ENCODE peak calls at places on chromosomes 11 and 22, in five cellular contexts. D, P, J, Q and E are unnamed samples.

GRCh38 chr11:102451693-102452460 is 688 bp downstream of the TMEM123 start:
- DNase-seq in D (peak; percentile 66), J (peak; percentile 84), P (peak; percentile 28), Q (peak; percentile 81), E (peak; percentile 75)

GRCh38 chr11:61609000-61609969 is 28.4 kb upstream of the SYT7 start:
- DNase-seq in J (no peak), D (no peak), Q (no peak), P (no peak), E (no peak)

GRCh38 chr22:42511401-42511891 is 8.2 kb downstream of the RRP7A start:
- DNase-seq in D (no peak), Q (no peak), J (no peak), P (no peak), E (no peak)

GRCh38 chr11:10540546-10540914 is 457 bp downstream of the RNF141 start:
- DNase-seq in J (peak; percentile 77), Q (no peak), D (no peak), P (peak; percentile 18), E (no peak)

GRCh38 chr22:46046299-46046685 is 69.3 kb upstream of the WNT7B start:
- DNase-seq in J (peak; percentile 51), P (no peak), Q (no peak), D (no peak), E (no peak)

GRCh38 chr11:78790784-78791183 is 216.1 kb upstream of the NARS2 start:
- DNase-seq in J (no peak), Q (no peak), P (no peak), D (no peak), E (no peak)

GRCh38 chr11:35474677-35475076 is 50.7 kb downstream of the PAMR1 start:
- DNase-seq in Q (no peak), P (no peak), J (no peak), D (no peak), E (no peak)

GRCh38 chr22:47297261-47298016 is 535.0 kb downstream of the TBC1D22A start:
- DNase-seq in Q (no peak), D (no peak), J (no peak), P (no peak), E (peak; percentile 8)

GRCh38 chr11:61863548-61864081 is 27.7 kb downstream of the FADS3 start:
- DNase-seq in Q (no peak), P (no peak), J (no peak), D (no peak), E (no peak)

GRCh38 chr11:3167143-3168119 is 2.3 kb upstream of the OSBPL5 start:
- DNase-seq in P (no peak), D (no peak), J (peak; percentile 42), Q (no peak), E (no peak)

GRCh38 chr11:76560219-76560618 is 110.3 kb downstream of the LRRC32 start:
- DNase-seq in Q (no peak), J (no peak), D (no peak), P (no peak), E (no peak)

GRCh38 chr22:39562839-39563489 is 7.6 kb upstream of the CACNA1I start:
- DNase-seq in D (no peak), Q (no peak), P (no peak), J (no peak), E (no peak)

GRCh38 chr22:27476729-27477128 is 324.8 kb downstream of the MN1 start:
- DNase-seq in D (no peak), P (peak; percentile 83), J (no peak), Q (no peak), E (no peak)

GRCh38 chr11:113626736-113627135 is 79.4 kb downstream of the TMPRSS5 start:
- DNase-seq in J (no peak), P (no peak), D (no peak), Q (no peak), E (no peak)

GRCh38 chr22:42437488-42438292 is 5.5 kb upstream of the NFAM1 start:
- DNase-seq in Q (peak; percentile 85), P (peak; percentile 18), D (peak; percentile 79), J (peak; percentile 84), E (peak; percentile 86)

GRCh38 chr22:19559956-19560355 is 35.7 kb upstream of the CLDN5 start:
- DNase-seq in D (no peak), P (no peak), J (no peak), Q (no peak), E (no peak)

GRCh38 chr11:113728814-113729213 is 22.7 kb upstream of the TMPRSS5 start:
- DNase-seq in P (no peak), J (no peak), D (no peak), Q (no peak), E (no peak)

GRCh38 chr22:22021160-22021750 is 38.7 kb upstream of the TOP3B start:
- DNase-seq in D (no peak), P (peak; percentile 58), J (no peak), Q (no peak), E (no peak)

GRCh38 chr11:77065878-77066228 is 918 bp upstream of the CAPN5 start:
- DNase-seq in P (peak; percentile 59), D (no peak), Q (peak; percentile 44), J (peak; percentile 87), E (no peak)

GRCh38 chr11:59551651-59552521 is 40.5 kb downstream of the OR4D9 start:
- DNase-seq in Q (no peak), D (no peak), J (no peak), P (peak; percentile 90), E (no peak)

GRCh38 chr11:59552844-59553243 is 41.5 kb downstream of the OR4D9 start:
- DNase-seq in J (no peak), P (no peak), D (no peak), Q (no peak), E (no peak)

GRCh38 chr11:59548309-59548656 is 36.9 kb downstream of the OR4D9 start:
- DNase-seq in D (no peak), P (no peak), Q (no peak), J (no peak), E (no peak)

GRCh38 chr11:59550842-59551650 is 39.7 kb downstream of the OR4D9 start:
- DNase-seq in P (peak; percentile 92), J (peak; percentile 70), Q (peak; percentile 32), D (peak; percentile 55), E (peak; percentile 39)

DNA sequence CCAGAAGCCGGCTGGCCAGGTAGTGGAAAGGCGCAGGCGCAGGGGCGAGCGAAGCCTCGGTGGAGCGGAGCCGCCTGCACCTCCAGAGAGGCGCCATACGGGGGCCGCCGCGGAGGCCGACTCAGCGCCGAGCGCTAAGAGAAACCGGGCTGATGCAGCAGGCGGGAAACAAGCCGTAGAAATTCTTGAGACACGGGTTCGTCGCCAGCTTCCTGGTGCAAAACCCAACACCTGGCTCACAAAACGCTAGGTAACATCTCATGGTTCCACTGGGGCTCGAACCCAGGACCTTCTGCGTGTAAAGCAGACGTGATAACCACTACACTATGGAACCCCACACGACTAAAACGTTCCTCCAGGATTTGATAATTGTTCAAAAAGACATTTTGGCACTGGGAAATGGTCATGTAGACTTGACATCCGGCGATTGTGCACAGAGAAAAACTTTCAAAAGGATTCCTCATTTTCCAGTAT is 39.1 kb downstream of the OR4D9 start:
- DNase-seq in D (peak; percentile 71), J (peak; percentile 82), P (peak; percentile 97), Q (peak; percentile 78), E (peak; percentile 83)
- TF ChIP-seq CTCF in D (peak; percentile 32), J (no peak), P (peak; percentile 49), Q (peak; percentile 0), E (peak; percentile 45)

GRCh38 chr11:73227571-73228211 is 9.6 kb downstream of the P2RY2 start:
- DNase-seq in P (no peak), Q (no peak), J (peak; percentile 50), D (no peak), E (no peak)
- TF ChIP-seq CTCF in P (no peak), Q (no peak), J (no peak), D (no peak), E (no peak)

GRCh38 chr11:119479685-119480275 is 56.8 kb upstream of the THY1 start:
- DNase-seq in J (no peak), P (peak; percentile 65), D (no peak), Q (no peak), E (no peak)
- TF ChIP-seq CTCF in J (no peak), P (peak; percentile 92), D (no peak), Q (peak; percentile 10), E (peak; percentile 24)

GRCh38 chr11:119316017-119316728 is 757 bp downstream of the MCAM start:
- DNase-seq in P (no peak), J (peak; percentile 62), Q (no peak), D (peak; percentile 72), E (no peak)

GRCh38 chr11:119316729-119317591 is at the start of gene MCAM:
- DNase-seq in J (peak; percentile 61), Q (peak; percentile 70), D (peak; percentile 58), P (peak; percentile 48), E (no peak)

GRCh38 chr11:119314748-119315138 is 2.2 kb downstream of the MCAM start:
- DNase-seq in P (no peak), J (peak; percentile 45), D (no peak), Q (no peak), E (no peak)

GRCh38 chr11:119317592-119318239 is 786 bp upstream of the MCAM start:
- DNase-seq in P (no peak), Q (no peak), D (no peak), J (no peak), E (no peak)

GRCh38 chr11:119315139-119316016 is 1.6 kb downstream of the MCAM start:
- DNase-seq in D (peak; percentile 32), Q (peak; percentile 73), P (no peak), J (peak; percentile 56), E (no peak)
- TF ChIP-seq CTCF in D (no peak), Q (no peak), P (no peak), J (no peak), E (no peak)

GRCh38 chr11:60252709-60253108 is 9.8 kb upstream of the MS4A4E start:
- DNase-seq in Q (no peak), D (no peak), P (no peak), J (no peak), E (no peak)

GRCh38 chr11:60252208-60252566 is 9.2 kb upstream of the MS4A4E start:
- DNase-seq in D (no peak), Q (no peak), P (no peak), J (no peak), E (no peak)

DNA sequence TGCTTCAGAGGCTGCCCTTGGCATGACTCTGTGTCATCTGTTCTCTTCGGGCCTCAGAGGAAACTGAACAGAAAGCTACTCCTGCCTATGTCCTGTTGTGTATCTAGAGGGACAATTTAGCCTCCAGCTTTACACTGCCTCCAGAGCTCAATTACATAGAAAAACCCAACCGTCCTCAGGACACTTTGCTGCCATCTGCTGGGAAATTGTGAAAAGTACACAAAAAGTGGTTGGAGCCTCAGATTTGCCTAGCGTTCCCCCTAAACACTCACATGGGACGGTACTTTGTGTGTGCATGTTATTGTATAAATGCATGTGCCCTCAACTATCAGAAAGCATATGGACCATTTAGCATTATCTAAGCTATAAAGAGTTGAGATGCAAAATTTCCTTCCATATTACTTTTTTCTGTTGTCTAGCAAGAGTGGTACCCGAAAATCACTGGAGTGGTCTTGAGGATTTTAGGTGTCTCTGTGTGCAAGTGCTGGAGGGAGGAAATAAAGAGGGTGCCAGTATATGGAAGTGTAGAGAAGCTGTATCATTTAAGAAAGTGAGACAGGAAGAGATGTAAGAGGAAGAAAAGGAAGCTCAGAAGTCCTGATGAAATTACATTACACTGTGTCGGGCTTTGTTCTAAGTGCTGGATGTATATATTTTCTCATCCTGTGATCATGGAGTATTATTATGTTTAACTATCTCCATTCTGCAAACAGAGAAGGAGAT is 8.7 kb upstream of the MS4A4E start:
- DNase-seq in P (no peak), Q (peak; percentile 38), D (no peak), J (no peak), E (no peak)
- TF ChIP-seq CTCF in P (no peak), Q (peak; percentile 21), D (peak; percentile 52), J (peak; percentile 69), E (peak; percentile 33)

GRCh38 chr11:128886401-128887119 is 4.6 kb upstream of the KCNJ5 start:
- DNase-seq in P (no peak), D (no peak), Q (no peak), J (no peak), E (no peak)
- TF ChIP-seq CTCF in P (peak; percentile 21), D (peak; percentile 6), Q (no peak), J (peak; percentile 16), E (peak; percentile 6)